ENCODE peak calls at places on chromosomes 3 and 15, in six cellular contexts. One of them, this sample, is unnamed.

GRCh38 chr3:48408823-48409281 is 21.0 kb downstream of the PLXNB1 start:
- DNase-seq in uterus: peak; percentile 8
- DNase-seq in ovary: no peak
- DNase-seq in IMR-90: no peak
- DNase-seq in thyroid gland: peak; percentile 1
- DNase-seq in A549: no peak
- DNase-seq in this sample: peak; percentile 4

GRCh38 chr3:10519236-10519635 is 13.8 kb upstream of the ATP2B2 start:
- DNase-seq in uterus: no peak
- DNase-seq in IMR-90: no peak
- DNase-seq in thyroid gland: no peak
- DNase-seq in ovary: no peak
- DNase-seq in A549: no peak
- DNase-seq in this sample: no peak

GRCh38 chr3:30355622-30356021 is 250.8 kb upstream of the TGFBR2 start:
- DNase-seq in A549: no peak
- DNase-seq in uterus: no peak
- DNase-seq in ovary: no peak
- DNase-seq in IMR-90: peak; percentile 16
- DNase-seq in thyroid gland: no peak
- DNase-seq in this sample: no peak

GRCh38 chr15:28098766-28099554 is at the start of gene OCA2:
- DNase-seq in thyroid gland: peak; percentile 72
- DNase-seq in ovary: peak; percentile 69
- DNase-seq in uterus: no peak
- DNase-seq in IMR-90: peak; percentile 30
- DNase-seq in A549: peak; percentile 69
- DNase-seq in this sample: peak; percentile 64

GRCh38 chr15:66129561-66129960 is 124.0 kb downstream of the MEGF11 start:
- DNase-seq in A549: no peak
- DNase-seq in IMR-90: no peak
- DNase-seq in thyroid gland: no peak
- DNase-seq in uterus: no peak
- DNase-seq in ovary: no peak
- DNase-seq in this sample: no peak

GRCh38 chr3:61663728-61664492 is 102.5 kb downstream of the PTPRG start:
- DNase-seq in ovary: no peak
- DNase-seq in uterus: no peak
- DNase-seq in thyroid gland: peak; percentile 62
- DNase-seq in A549: peak; percentile 36
- DNase-seq in IMR-90: peak; percentile 97
- DNase-seq in this sample: no peak

GRCh38 chr3:152047465-152047864 is 174.0 kb downstream of the SUCNR1 start:
- DNase-seq in thyroid gland: no peak
- DNase-seq in A549: no peak
- DNase-seq in uterus: no peak
- DNase-seq in IMR-90: peak; percentile 68
- DNase-seq in ovary: no peak
- DNase-seq in this sample: no peak

GRCh38 chr15:66647358-66647757 is 54.7 kb upstream of the SMAD6 start:
- DNase-seq in IMR-90: no peak
- DNase-seq in thyroid gland: no peak
- DNase-seq in uterus: peak; percentile 42
- DNase-seq in A549: no peak
- DNase-seq in ovary: peak; percentile 74
- DNase-seq in this sample: no peak

GRCh38 chr3:111096487-111097209 is 25.0 kb downstream of the NECTIN3 start:
- DNase-seq in uterus: no peak
- DNase-seq in IMR-90: no peak
- DNase-seq in ovary: no peak
- DNase-seq in A549: no peak
- DNase-seq in thyroid gland: no peak
- DNase-seq in this sample: no peak

GRCh38 chr3:185820973-185821758 is 3.7 kb downstream of the IGF2BP2 start:
- DNase-seq in IMR-90: peak; percentile 95
- DNase-seq in uterus: no peak
- DNase-seq in A549: peak; percentile 47
- DNase-seq in thyroid gland: no peak
- DNase-seq in ovary: no peak
- DNase-seq in this sample: no peak

GRCh38 chr15:86001200-86001599 is 78.5 kb upstream of the AGBL1 start:
- DNase-seq in A549: no peak
- DNase-seq in IMR-90: no peak
- DNase-seq in thyroid gland: no peak
- DNase-seq in ovary: no peak
- DNase-seq in uterus: no peak
- DNase-seq in this sample: no peak

GRCh38 chr15:28786521-28786920 is 61.9 kb downstream of the GOLGA6L7 start:
- DNase-seq in uterus: no peak
- DNase-seq in IMR-90: no peak
- DNase-seq in ovary: no peak
- DNase-seq in A549: no peak
- DNase-seq in thyroid gland: no peak
- DNase-seq in this sample: no peak

GRCh38 chr15:45139770-45140169 is 10.0 kb downstream of the DUOX1 start:
- DNase-seq in ovary: no peak
- DNase-seq in thyroid gland: no peak
- DNase-seq in uterus: no peak
- DNase-seq in IMR-90: no peak
- DNase-seq in A549: no peak
- DNase-seq in this sample: no peak

GRCh38 chr3:169699536-169700050 is 36.1 kb upstream of the MECOM start:
- DNase-seq in IMR-90: peak; percentile 72
- DNase-seq in A549: no peak
- DNase-seq in uterus: peak; percentile 55
- DNase-seq in thyroid gland: peak; percentile 78
- DNase-seq in ovary: peak; percentile 64
- DNase-seq in this sample: peak; percentile 52

GRCh38 chr3:173584093-173584833 is 186.7 kb downstream of the NLGN1 start:
- DNase-seq in thyroid gland: peak; percentile 23
- DNase-seq in A549: peak; percentile 1
- DNase-seq in ovary: peak; percentile 25
- DNase-seq in IMR-90: peak; percentile 44
- DNase-seq in uterus: no peak
- DNase-seq in this sample: no peak

GRCh38 chr3:53169045-53169831 is 8.2 kb downstream of the PRKCD start:
- DNase-seq in A549: no peak
- DNase-seq in uterus: no peak
- DNase-seq in IMR-90: no peak
- DNase-seq in thyroid gland: peak; percentile 96
- DNase-seq in ovary: no peak
- DNase-seq in this sample: no peak

GRCh38 chr15:38541046-38541445 is 23.6 kb downstream of the RASGRP1 start:
- DNase-seq in IMR-90: no peak
- DNase-seq in ovary: no peak
- DNase-seq in A549: no peak
- DNase-seq in thyroid gland: no peak
- DNase-seq in uterus: no peak
- DNase-seq in this sample: no peak

GRCh38 chr3:17070560-17070959 is 185.8 kb downstream of the PLCL2 start:
- DNase-seq in uterus: no peak
- DNase-seq in thyroid gland: no peak
- DNase-seq in IMR-90: peak; percentile 39
- DNase-seq in A549: peak; percentile 76
- DNase-seq in ovary: peak; percentile 36
- DNase-seq in this sample: peak; percentile 49

GRCh38 chr3:183560607-183561006 is 5.1 kb upstream of the KLHL6 start:
- DNase-seq in IMR-90: no peak
- DNase-seq in ovary: no peak
- DNase-seq in thyroid gland: no peak
- DNase-seq in A549: peak; percentile 15
- DNase-seq in uterus: no peak
- DNase-seq in this sample: no peak
- TF ChIP-seq CTCF in IMR-90: no peak
- TF ChIP-seq CTCF in ovary: no peak
- TF ChIP-seq CTCF in thyroid gland: no peak
- TF ChIP-seq CTCF in A549: no peak
- TF ChIP-seq CTCF in uterus: no peak
- TF ChIP-seq CTCF in this sample: no peak

GRCh38 chr3:77171026-77171425 is 131.1 kb downstream of the ROBO2 start:
- DNase-seq in thyroid gland: no peak
- DNase-seq in ovary: no peak
- DNase-seq in A549: no peak
- DNase-seq in IMR-90: no peak
- DNase-seq in uterus: no peak
- DNase-seq in this sample: no peak
- H3K4me1 ChIP-seq in thyroid gland: no peaks in the 10 kb centered on the region
- H3K4me1 ChIP-seq in ovary: no peaks in the 10 kb centered on the region
- H3K4me1 ChIP-seq in A549: no peaks in the 10 kb centered on the region
- H3K4me1 ChIP-seq in IMR-90: no peaks in the 10 kb centered on the region
- H3K4me1 ChIP-seq in uterus: no peaks in the 10 kb centered on the region
- H3K4me1 ChIP-seq in this sample: no peaks in the 10 kb centered on the region

GRCh38 chr3:122078235-122078935 is 23.2 kb downstream of the CD86 start:
- DNase-seq in ovary: no peak
- DNase-seq in thyroid gland: no peak
- DNase-seq in A549: no peak
- DNase-seq in uterus: no peak
- DNase-seq in IMR-90: no peak
- DNase-seq in this sample: no peak

GRCh38 chr3:122077293-122078234 is 22.4 kb downstream of the CD86 start:
- DNase-seq in uterus: no peak
- DNase-seq in ovary: no peak
- DNase-seq in thyroid gland: no peak
- DNase-seq in IMR-90: no peak
- DNase-seq in A549: no peak
- DNase-seq in this sample: no peak

GRCh38 chr3:122079524-122079923 is 24.4 kb downstream of the CD86 start:
- DNase-seq in thyroid gland: no peak
- DNase-seq in ovary: no peak
- DNase-seq in A549: no peak
- DNase-seq in uterus: no peak
- DNase-seq in IMR-90: no peak
- DNase-seq in this sample: no peak

GRCh38 chr3:122074621-122075265 is 19.6 kb downstream of the CD86 start:
- DNase-seq in uterus: no peak
- DNase-seq in thyroid gland: no peak
- DNase-seq in ovary: no peak
- DNase-seq in A549: no peak
- DNase-seq in IMR-90: no peak
- DNase-seq in this sample: peak; percentile 16

GRCh38 chr3:122076414-122077292 is 21.5 kb downstream of the CD86 start:
- DNase-seq in ovary: no peak
- DNase-seq in IMR-90: no peak
- DNase-seq in uterus: no peak
- DNase-seq in thyroid gland: no peak
- DNase-seq in A549: no peak
- DNase-seq in this sample: no peak
- TF ChIP-seq POLR2A in ovary: no peak
- TF ChIP-seq POLR2A in IMR-90: no peak
- TF ChIP-seq POLR2A in uterus: no peak
- TF ChIP-seq POLR2A in thyroid gland: no peak
- TF ChIP-seq POLR2A in A549: no peak
- TF ChIP-seq POLR2A in this sample: no peak

GRCh38 chr3:142226474-142226873 is 1.1 kb upstream of the GK5 start:
- DNase-seq in uterus: no peak
- DNase-seq in IMR-90: no peak
- DNase-seq in ovary: no peak
- DNase-seq in A549: peak; percentile 12
- DNase-seq in thyroid gland: no peak
- DNase-seq in this sample: no peak
- TF ChIP-seq CTCF in uterus: no peak
- TF ChIP-seq CTCF in IMR-90: peak; percentile 8
- TF ChIP-seq CTCF in ovary: no peak
- TF ChIP-seq CTCF in A549: no peak
- TF ChIP-seq CTCF in thyroid gland: no peak
- TF ChIP-seq CTCF in this sample: no peak

GRCh38 chr15:83112233-83112958 is 5.0 kb downstream of the TM6SF1 start:
- DNase-seq in uterus: no peak
- DNase-seq in ovary: no peak
- DNase-seq in thyroid gland: no peak
- DNase-seq in IMR-90: peak; percentile 95
- DNase-seq in A549: no peak
- DNase-seq in this sample: no peak
- H3K4me1 ChIP-seq in uterus: peaks cover 6% of the 10 kb centered on the region
- H3K4me1 ChIP-seq in ovary: peaks cover 4% of the 10 kb centered on the region
- H3K4me1 ChIP-seq in thyroid gland: peaks cover 35% of the 10 kb centered on the region
- H3K4me1 ChIP-seq in IMR-90: peaks cover 18% of the 10 kb centered on the region
- H3K4me1 ChIP-seq in A549: peaks cover 9% of the 10 kb centered on the region
- H3K4me1 ChIP-seq in this sample: peaks cover 8% of the 10 kb centered on the region

GRCh38 chr15:82228750-82229149 is 33.8 kb downstream of the EFL1 start:
- DNase-seq in A549: no peak
- DNase-seq in ovary: no peak
- DNase-seq in IMR-90: peak; percentile 36
- DNase-seq in uterus: no peak
- DNase-seq in thyroid gland: no peak
- DNase-seq in this sample: no peak

GRCh38 chr15:82231842-82232241 is 30.7 kb downstream of the EFL1 start:
- DNase-seq in ovary: no peak
- DNase-seq in thyroid gland: no peak
- DNase-seq in IMR-90: no peak
- DNase-seq in uterus: no peak
- DNase-seq in A549: no peak
- DNase-seq in this sample: no peak

DNA sequence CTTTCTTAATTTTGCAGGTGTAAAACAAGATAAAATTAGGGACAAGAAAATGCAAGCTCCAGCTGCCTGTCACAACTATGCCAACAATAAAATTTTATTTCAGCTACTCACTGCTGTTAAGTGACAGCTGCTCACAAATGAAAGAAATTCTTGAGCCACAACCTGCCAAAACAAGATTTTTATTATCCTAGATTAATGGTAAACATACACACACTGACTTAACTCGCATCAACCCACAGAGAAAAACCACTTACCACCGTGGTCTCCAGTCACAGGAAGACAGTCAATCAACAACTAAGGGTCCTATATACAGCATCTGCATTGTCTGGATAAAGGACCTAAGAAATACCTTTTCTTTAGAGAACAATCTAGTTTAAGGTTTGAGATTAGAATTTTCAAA is 31.3 kb downstream of the EFL1 start:
- DNase-seq in uterus: no peak
- DNase-seq in thyroid gland: no peak
- DNase-seq in A549: no peak
- DNase-seq in ovary: no peak
- DNase-seq in IMR-90: no peak
- DNase-seq in this sample: no peak
- TF ChIP-seq POLR2A in uterus: no peak
- TF ChIP-seq POLR2A in thyroid gland: no peak
- TF ChIP-seq POLR2A in A549: no peak
- TF ChIP-seq POLR2A in ovary: no peak
- TF ChIP-seq POLR2A in IMR-90: no peak
- TF ChIP-seq POLR2A in this sample: no peak

GRCh38 chr3:113247664-113248458 is 36.5 kb downstream of the BOC start:
- DNase-seq in A549: no peak
- DNase-seq in uterus: peak; percentile 62
- DNase-seq in ovary: no peak
- DNase-seq in IMR-90: no peak
- DNase-seq in thyroid gland: no peak
- DNase-seq in this sample: no peak
- TF ChIP-seq CTCF in A549: no peak
- TF ChIP-seq CTCF in uterus: no peak
- TF ChIP-seq CTCF in ovary: no peak
- TF ChIP-seq CTCF in IMR-90: no peak
- TF ChIP-seq CTCF in thyroid gland: no peak
- TF ChIP-seq CTCF in this sample: no peak

This sample was measured in body of pancreas.